ENCODE peak calls at places on chromosome 16, in five cellular contexts. R is H54; O is NCI-H1417 treated with DMSO at 0.1 percent for 48 hours; T is activated effector memory CD4-positive, alpha-beta T cell treated with anti-CD3 and anti-CD28 coated beads, Interleukin-2, amount 50 U/mL, for 16 hours; B is fibroblast of villous mesenchyme. K is an unnamed sample.

GRCh38 chr16:63461248-63461841 is 1425.1 kb upstream of the CDH8 start:
- DNase-seq in T (no peak), O (no peak), B (peak), R (no peak), K (peak)

GRCh38 chr16:81254919-81255526 is 16.5 kb downstream of the BCO1 start:
- DNase-seq in B (no peak), R (no peak), T (no peak), O (no peak), K (no peak)

GRCh38 chr16:19781196-19781595 is 63.1 kb downstream of the IQCK start:
- DNase-seq in R (no peak), O (no peak), B (peak), T (no peak), K (no peak)

GRCh38 chr16:87570938-87571867 is 31.1 kb upstream of the JPH3 start:
- DNase-seq in T (no peak), O (no peak), R (no peak), B (peak), K (peak)

GRCh38 chr16:11361751-11362742 is 16.8 kb downstream of the RMI2 start:
- DNase-seq in T (peak), B (no peak), R (no peak), O (no peak), K (no peak)

GRCh38 chr16:1613728-1614225 is 1.6 kb downstream of the CRAMP1 start:
- DNase-seq in T (peak), R (peak), B (peak), O (no peak), K (peak)

GRCh38 chr16:57592591-57593003 is 35.8 kb upstream of the ADGRG1 start:
- DNase-seq in T (peak), B (no peak), R (no peak), O (no peak), K (no peak)

GRCh38 chr16:10622036-10622921 is 41.9 kb upstream of the EMP2 start:
- DNase-seq in B (no peak), T (no peak), O (no peak), R (no peak), K (no peak)

GRCh38 chr16:11109551-11109950 is 146.5 kb downstream of the SOCS1 start:
- DNase-seq in T (no peak), R (no peak), O (no peak), B (peak), K (peak)

GRCh38 chr16:46673320-46674013 is 15.5 kb downstream of the VPS35 start:
- DNase-seq in B (peak), T (peak), O (peak), R (peak), K (peak)

GRCh38 chr16:57539072-57539796 is 2.9 kb upstream of the CCDC102A start:
- DNase-seq in O (no peak), T (no peak), R (no peak), B (no peak), K (no peak)

K was measured in mesenchymal stem cell.